ENCODE peak calls at places on chromosome 6, in ten cellular contexts. One of them, this sample, is unnamed.

GRCh38 chr6:113205563-113205962 is 651.6 kb upstream of the MARCKS start:
- DNase-seq in mesendoderm: peak
- DNase-seq in hepatic stellate cell: no peak
- DNase-seq in endothelial cell: no peak
- DNase-seq in substantia nigra: no peak
- DNase-seq in Peyer's patch: no peak
- DNase-seq in stimulated activated naive CD8-positive, alpha-beta T cell treated with anti-CD3 and anti-CD28 coated beads, Interleukin-15, Interleukin-2, amounts not matched to agents 100 U/mL and 50 U/mL, for 24 hours: no peak
- DNase-seq in T1000: no peak
- DNase-seq in left cardiac atrium: no peak
- DNase-seq in EH: peak
- DNase-seq in this sample: no peak

GRCh38 chr6:5435449-5435848 is 174.1 kb downstream of the FARS2 start:
- DNase-seq in mesendoderm: no peak
- DNase-seq in hepatic stellate cell: peak
- DNase-seq in endothelial cell: no peak
- DNase-seq in substantia nigra: no peak
- DNase-seq in Peyer's patch: no peak
- DNase-seq in stimulated activated naive CD8-positive, alpha-beta T cell treated with anti-CD3 and anti-CD28 coated beads, Interleukin-15, Interleukin-2, amounts not matched to agents 100 U/mL and 50 U/mL, for 24 hours: no peak
- DNase-seq in T1000: no peak
- DNase-seq in left cardiac atrium: no peak
- DNase-seq in EH: peak
- DNase-seq in this sample: no peak

GRCh38 chr6:159134701-159135364 is 34.4 kb upstream of the FNDC1 start:
- DNase-seq in mesendoderm: peak
- DNase-seq in hepatic stellate cell: peak
- DNase-seq in endothelial cell: peak
- DNase-seq in substantia nigra: peak
- DNase-seq in Peyer's patch: peak
- DNase-seq in stimulated activated naive CD8-positive, alpha-beta T cell treated with anti-CD3 and anti-CD28 coated beads, Interleukin-15, Interleukin-2, amounts not matched to agents 100 U/mL and 50 U/mL, for 24 hours: peak
- DNase-seq in T1000: peak
- DNase-seq in left cardiac atrium: peak
- DNase-seq in EH: peak
- DNase-seq in this sample: no peak

GRCh38 chr6:44504321-44504761 is 116.8 kb downstream of the CDC5L start:
- DNase-seq in mesendoderm: no peak
- DNase-seq in hepatic stellate cell: no peak
- DNase-seq in endothelial cell: no peak
- DNase-seq in substantia nigra: no peak
- DNase-seq in Peyer's patch: no peak
- DNase-seq in stimulated activated naive CD8-positive, alpha-beta T cell treated with anti-CD3 and anti-CD28 coated beads, Interleukin-15, Interleukin-2, amounts not matched to agents 100 U/mL and 50 U/mL, for 24 hours: no peak
- DNase-seq in T1000: no peak
- DNase-seq in left cardiac atrium: no peak
- DNase-seq in EH: no peak
- DNase-seq in this sample: no peak

GRCh38 chr6:167350731-167351655 is 26.1 kb downstream of the TTLL2 start:
- DNase-seq in mesendoderm: peak
- DNase-seq in hepatic stellate cell: no peak
- DNase-seq in endothelial cell: peak
- DNase-seq in substantia nigra: peak
- DNase-seq in Peyer's patch: peak
- DNase-seq in stimulated activated naive CD8-positive, alpha-beta T cell treated with anti-CD3 and anti-CD28 coated beads, Interleukin-15, Interleukin-2, amounts not matched to agents 100 U/mL and 50 U/mL, for 24 hours: peak
- DNase-seq in T1000: no peak
- DNase-seq in left cardiac atrium: peak
- DNase-seq in EH: no peak
- DNase-seq in this sample: peak

GRCh38 chr6:92888316-92888715 is 531.0 kb downstream of the EPHA7 start:
- DNase-seq in mesendoderm: no peak
- DNase-seq in hepatic stellate cell: no peak
- DNase-seq in endothelial cell: no peak
- DNase-seq in substantia nigra: no peak
- DNase-seq in Peyer's patch: no peak
- DNase-seq in stimulated activated naive CD8-positive, alpha-beta T cell treated with anti-CD3 and anti-CD28 coated beads, Interleukin-15, Interleukin-2, amounts not matched to agents 100 U/mL and 50 U/mL, for 24 hours: no peak
- DNase-seq in T1000: no peak
- DNase-seq in left cardiac atrium: no peak
- DNase-seq in EH: no peak
- DNase-seq in this sample: no peak

GRCh38 chr6:155400022-155400965 is 55.3 kb downstream of the NOX3 start:
- DNase-seq in mesendoderm: no peak
- DNase-seq in hepatic stellate cell: no peak
- DNase-seq in endothelial cell: no peak
- DNase-seq in substantia nigra: no peak
- DNase-seq in Peyer's patch: no peak
- DNase-seq in stimulated activated naive CD8-positive, alpha-beta T cell treated with anti-CD3 and anti-CD28 coated beads, Interleukin-15, Interleukin-2, amounts not matched to agents 100 U/mL and 50 U/mL, for 24 hours: no peak
- DNase-seq in T1000: no peak
- DNase-seq in left cardiac atrium: no peak
- DNase-seq in EH: peak
- DNase-seq in this sample: no peak

GRCh38 chr6:110816677-110817076 is 1.4 kb upstream of the CDK19 start:
- DNase-seq in mesendoderm: no peak
- DNase-seq in hepatic stellate cell: no peak
- DNase-seq in endothelial cell: no peak
- DNase-seq in substantia nigra: no peak
- DNase-seq in Peyer's patch: no peak
- DNase-seq in stimulated activated naive CD8-positive, alpha-beta T cell treated with anti-CD3 and anti-CD28 coated beads, Interleukin-15, Interleukin-2, amounts not matched to agents 100 U/mL and 50 U/mL, for 24 hours: peak
- DNase-seq in T1000: no peak
- DNase-seq in left cardiac atrium: no peak
- DNase-seq in EH: no peak
- DNase-seq in this sample: no peak

GRCh38 chr6:441126-441920 is 49.8 kb downstream of the IRF4 start:
- DNase-seq in mesendoderm: no peak
- DNase-seq in hepatic stellate cell: no peak
- DNase-seq in endothelial cell: no peak
- DNase-seq in substantia nigra: no peak
- DNase-seq in Peyer's patch: peak
- DNase-seq in stimulated activated naive CD8-positive, alpha-beta T cell treated with anti-CD3 and anti-CD28 coated beads, Interleukin-15, Interleukin-2, amounts not matched to agents 100 U/mL and 50 U/mL, for 24 hours: no peak
- DNase-seq in T1000: no peak
- DNase-seq in left cardiac atrium: no peak
- DNase-seq in EH: no peak
- DNase-seq in this sample: no peak